ENCODE peak calls at places on chromosomes 1 and 21, in four cellular contexts. Q is A549, K is small intestine, T is upper lobe of right lung. B is an unnamed sample.

GRCh38 chr1:2544875-2545638 is 11.1 kb upstream of the TNFRSF14 start:
- DNase-seq in Q (no peak), K (no peak), T (no peak), B (no peak)

GRCh38 chr1:71950579-71950978 is 331.8 kb downstream of the NEGR1 start:
- DNase-seq in Q (no peak), K (no peak), T (no peak), B (no peak)

GRCh38 chr1:184838374-184838995 is 83.8 kb upstream of the EDEM3 start:
- DNase-seq in Q (peak; percentile 48), K (peak; percentile 50), T (no peak), B (peak; percentile 53)

GRCh38 chr21:22536511-22536910 is 1538.3 kb downstream of the NCAM2 start:
- DNase-seq in Q (peak; percentile 0), K (no peak), T (no peak), B (no peak)

GRCh38 chr1:55156093-55156492 is 59.1 kb downstream of the USP24 start:
- DNase-seq in Q (no peak), K (no peak), T (no peak), B (no peak)

GRCh38 chr1:40973912-40974311 is 5.6 kb upstream of the CTPS1 start:
- DNase-seq in Q (no peak), K (no peak), T (no peak), B (no peak)

GRCh38 chr1:186531561-186532165 is 70.7 kb upstream of the PDC start:
- DNase-seq in Q (no peak), K (no peak), T (no peak), B (no peak)

GRCh38 chr1:214762902-214763301 is 159.9 kb downstream of the CENPF start:
- DNase-seq in Q (no peak), K (no peak), T (no peak), B (no peak)

GRCh38 chr1:29343476-29343875 is 107.2 kb downstream of the PTPRU start:
- DNase-seq in Q (no peak), K (no peak), T (no peak), B (no peak)

GRCh38 chr1:31531177-31532000 is 44.9 kb upstream of the TINAGL1 start:
- DNase-seq in Q (no peak), K (no peak), T (no peak), B (no peak)

GRCh38 chr1:223556414-223557124 is 108.9 kb downstream of the CAPN8 start:
- DNase-seq in Q (peak; percentile 61), K (peak; percentile 67), T (peak; percentile 81), B (no peak)

GRCh38 chr1:155186266-155186954 is 12.8 kb downstream of the TRIM46 start:
- DNase-seq in Q (no peak), K (peak; percentile 36), T (no peak), B (no peak)

GRCh38 chr1:220511785-220512184 is 16.2 kb upstream of the MARK1 start:
- DNase-seq in Q (no peak), K (no peak), T (peak; percentile 66), B (no peak)

GRCh38 chr1:7046891-7047290 is 261.6 kb downstream of the CAMTA1 start:
- DNase-seq in Q (no peak), K (no peak), T (no peak), B (no peak)

GRCh38 chr1:228417471-228418203 is 976 bp upstream of the TRIM17 start:
- DNase-seq in Q (no peak), K (no peak), T (no peak), B (no peak)

GRCh38 chr1:244239261-244239770 is 188.2 kb downstream of the ZBTB18 start:
- DNase-seq in Q (no peak), K (no peak), T (no peak), B (no peak)

GRCh38 chr21:38080888-38081287 is 164.6 kb upstream of the KCNJ6 start:
- DNase-seq in Q (no peak), K (no peak), T (no peak), B (no peak)

GRCh38 chr1:4713669-4714068 is 59.3 kb downstream of the AJAP1 start:
- DNase-seq in Q (no peak), K (no peak), T (no peak), B (no peak)

GRCh38 chr21:41815652-41816582 is 49.1 kb upstream of the RIPK4 start:
- DNase-seq in Q (no peak), K (no peak), T (no peak), B (no peak)

GRCh38 chr1:85580046-85580411 is 532 bp upstream of the CCN1 start:
- DNase-seq in Q (peak; percentile 57), K (peak; percentile 10), T (no peak), B (no peak)

GRCh38 chr1:31959521-31959920 is 21.4 kb upstream of the PTP4A2 start:
- DNase-seq in Q (no peak), K (no peak), T (no peak), B (no peak)

GRCh38 chr21:30434033-30434631 is 4.1 kb downstream of the KRTAP13-4 start:
- DNase-seq in Q (peak; percentile 32), K (peak; percentile 3), T (no peak), B (no peak)

GRCh38 chr1:224245188-224245587 is 62.1 kb downstream of the DEGS1 start:
- DNase-seq in Q (peak; percentile 19), K (peak; percentile 3), T (peak; percentile 73), B (peak; percentile 33)

GRCh38 chr1:91778964-91779363 is 107.0 kb downstream of the TGFBR3 start:
- DNase-seq in Q (no peak), K (no peak), T (no peak), B (no peak)

GRCh38 chr1:219703240-219703639 is 90.3 kb upstream of the ZC3H11B start:
- DNase-seq in Q (no peak), K (no peak), T (no peak), B (no peak)

GRCh38 chr1:171817511-171818265 is 23.6 kb upstream of the DNM3 start:
- DNase-seq in Q (peak; percentile 82), K (no peak), T (no peak), B (no peak)

GRCh38 chr1:15610167-15610566 is 7.1 kb upstream of the DDI2 start:
- DNase-seq in Q (no peak), K (no peak), T (no peak), B (no peak)

GRCh38 chr1:58395355-58395754 is 151.2 kb downstream of the OMA1 start:
- DNase-seq in Q (peak; percentile 9), K (no peak), T (no peak), B (no peak)

GRCh38 chr1:65011983-65012382 is 45.6 kb upstream of the JAK1 start:
- DNase-seq in Q (no peak), K (no peak), T (no peak), B (no peak)

GRCh38 chr21:24023402-24023801 is 1583.9 kb downstream of the MRPL39 start:
- DNase-seq in Q (no peak), K (no peak), T (no peak), B (no peak)

GRCh38 chr21:27164208-27165172 is 197.6 kb upstream of the ADAMTS5 start:
- DNase-seq in Q (no peak), K (no peak), T (no peak), B (no peak)

GRCh38 chr1:167198518-167199133 is 22.1 kb upstream of the POU2F1 start:
- DNase-seq in Q (no peak), K (no peak), T (no peak), B (no peak)

GRCh38 chr21:37119421-37120218 is 46.6 kb downstream of the TTC3 start:
- DNase-seq in Q (no peak), K (no peak), T (no peak), B (no peak)

GRCh38 chr1:193368302-193368701 is 181.9 kb upstream of the B3GALT2 start:
- DNase-seq in Q (no peak), K (peak; percentile 61), T (no peak), B (no peak)

GRCh38 chr1:248622491-248623106 is 12.3 kb downstream of the OR2T11 start:
- DNase-seq in Q (peak; percentile 54), K (peak; percentile 60), T (no peak), B (no peak)

GRCh38 chr1:87684786-87685185 is 356.1 kb downstream of the LMO4 start:
- DNase-seq in Q (no peak), K (no peak), T (no peak), B (no peak)

GRCh38 chr21:38790038-38790437 is 15.7 kb upstream of the ETS2 start:
- DNase-seq in Q (no peak), K (peak; percentile 83), T (no peak), B (no peak)

GRCh38 chr1:15033264-15033663 is 120.3 kb upstream of the TMEM51 start:
- DNase-seq in Q (no peak), K (no peak), T (no peak), B (no peak)

GRCh38 chr1:225928186-225929175 is 4.4 kb upstream of the PYCR2 start:
- DNase-seq in Q (no peak), K (no peak), T (no peak), B (no peak)

DNA sequence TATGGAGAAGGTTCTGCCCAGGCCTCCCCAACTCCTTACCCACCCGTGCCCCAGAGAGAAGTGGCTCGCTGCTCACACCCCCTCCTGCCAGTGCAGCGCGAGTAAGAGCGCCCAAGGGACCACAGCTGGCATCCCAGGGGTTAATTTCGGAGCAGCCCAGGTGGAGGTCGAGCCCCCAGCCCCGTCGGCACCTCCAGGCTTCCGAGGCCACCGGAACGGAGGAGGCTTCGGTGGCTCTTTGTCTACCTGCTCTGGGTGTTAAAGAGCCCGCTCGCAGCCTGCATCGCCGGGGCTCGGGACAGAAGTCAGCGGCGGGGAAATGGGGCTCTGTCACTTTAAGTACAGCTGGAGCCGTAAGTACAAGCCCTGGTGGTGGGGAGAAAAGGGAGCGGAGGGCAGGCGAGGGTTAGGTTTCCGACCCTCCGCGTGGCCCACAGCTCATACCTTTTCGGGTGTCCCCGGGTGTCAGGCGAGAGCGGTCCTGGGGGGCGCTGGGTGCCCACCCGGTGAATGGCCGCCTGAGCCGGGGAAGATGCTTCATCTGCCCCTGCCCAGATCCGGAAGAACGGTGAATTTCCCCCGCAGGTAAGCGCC is 89.4 kb upstream of the IPO9 start:
- DNase-seq in Q (no peak), K (peak; percentile 79), T (peak; percentile 76), B (peak; percentile 76)
- H3K4me3 ChIP-seq in Q (no peak overlapping the region), K (peak overlapping the region; percentile 69), T (peak overlapping the region; percentile 69), B (peak overlapping the region; percentile 73)

DNA sequence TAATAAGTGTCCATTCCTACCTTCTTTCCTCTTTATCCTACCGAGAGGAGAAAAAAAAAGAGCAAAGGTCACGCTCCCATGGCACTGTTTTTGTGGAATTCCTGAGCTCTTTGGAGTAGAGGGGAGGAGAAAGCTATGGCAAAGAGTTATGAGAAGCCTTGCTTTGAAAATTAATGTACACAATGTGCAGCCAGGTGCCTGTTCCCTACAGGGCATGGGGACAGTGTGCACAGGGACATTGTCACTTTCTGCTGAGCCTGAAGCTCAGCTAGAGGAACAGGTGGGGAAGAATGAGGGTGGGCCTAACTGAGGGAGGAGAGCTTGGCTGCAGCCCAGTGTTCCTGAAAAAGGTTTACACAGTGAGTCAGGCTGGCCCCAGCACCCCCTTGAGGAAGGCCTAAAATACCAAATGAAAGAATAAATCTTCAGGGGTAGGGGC is 66.1 kb downstream of the PLXNA2 start:
- DNase-seq in Q (no peak), K (peak; percentile 30), T (peak; percentile 79), B (no peak)
- H3K27ac ChIP-seq in Q (peak overlapping the region; percentile 49), K (peak overlapping the region; percentile 88), T (peak overlapping the region; percentile 55), B (no peak overlapping the region)

DNA sequence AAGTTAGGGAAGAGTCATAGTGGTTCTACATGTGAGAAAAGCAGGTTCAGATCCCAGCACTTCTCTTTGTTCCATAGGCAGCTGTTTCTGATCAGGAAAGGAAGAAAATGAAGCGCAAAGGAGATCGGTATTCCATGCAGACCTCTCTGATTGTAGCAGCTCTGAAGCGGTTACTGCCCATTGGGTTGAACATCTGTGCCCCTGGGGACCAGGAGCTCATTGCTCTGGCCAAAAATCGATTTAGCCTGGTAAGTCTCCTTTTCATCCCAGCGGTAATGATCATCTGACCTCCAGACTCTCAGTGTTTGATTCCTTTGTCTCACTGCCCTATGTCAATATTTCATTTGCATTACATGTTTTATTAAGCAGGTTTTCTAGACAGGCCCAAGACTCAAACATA is 173.6 kb downstream of the ZP4 start:
- DNase-seq in Q (no peak), K (no peak), T (no peak), B (no peak)
- H3K4me3 ChIP-seq in Q (no peak overlapping the region), K (no peak overlapping the region), T (no peak overlapping the region), B (no peak overlapping the region)

GRCh38 chr1:70847013-70847412 is 200.6 kb downstream of the PTGER3 start:
- DNase-seq in Q (no peak), K (no peak), T (no peak), B (no peak)
- H3K27ac ChIP-seq in Q (no peak overlapping the region), K (no peak overlapping the region), T (no peak overlapping the region), B (no peak overlapping the region)